ENCODE peak calls at places on chromosomes 6 and 20, in six cellular contexts. S, Q, U, R, A and H are unnamed samples. For H3K27me3, the result is how much of the 10 kb centered on the place peaks cover.

GRCh38 chr6:97917369-97917768 is 634.4 kb upstream of the MMS22L start:
- DNase-seq in S (no peak), Q (no peak), U (no peak), R (no peak), A (no peak), H (no peak)

GRCh38 chr20:9617940-9618339 is 103.5 kb downstream of the LAMP5 start:
- DNase-seq in S (peak), Q (peak), U (no peak), R (no peak), A (no peak), H (peak)

GRCh38 chr20:15916623-15917022 is 656.6 kb downstream of the KIF16B start:
- DNase-seq in S (no peak), Q (no peak), U (no peak), R (no peak), A (no peak), H (no peak)

GRCh38 chr20:9051508-9051907 is 17.4 kb upstream of the PLCB4 start:
- DNase-seq in S (peak), Q (peak), U (no peak), R (no peak), A (no peak), H (peak)

GRCh38 chr6:157974341-157974894 is 7.2 kb upstream of the SYNJ2 start:
- DNase-seq in S (no peak), Q (no peak), U (no peak), R (no peak), A (no peak), H (no peak)

GRCh38 chr6:105432797-105433196 is 29.9 kb upstream of the PREP start:
- DNase-seq in S (peak), Q (peak), U (no peak), R (no peak), A (no peak), H (no peak)

GRCh38 chr6:105489213-105489525 is 86.3 kb upstream of the PREP start:
- DNase-seq in S (no peak), Q (no peak), U (no peak), R (no peak), A (no peak), H (no peak)

GRCh38 chr20:13029687-13030510 is 21.1 kb downstream of the SPTLC3 start:
- DNase-seq in S (peak), Q (peak), U (no peak), R (no peak), A (peak), H (no peak)

GRCh38 chr6:33292996-33293682 is 3.7 kb downstream of the PFDN6 start:
- DNase-seq in S (no peak), Q (no peak), U (no peak), R (no peak), A (no peak), H (no peak)

GRCh38 chr6:125432014-125432413 is 130.2 kb upstream of the HDDC2 start:
- DNase-seq in S (no peak), Q (no peak), U (no peak), R (no peak), A (no peak), H (no peak)

GRCh38 chr6:34145161-34146020 is 496 bp downstream of the GRM4 start:
- DNase-seq in S (peak), Q (no peak), U (peak), R (no peak), A (no peak), H (no peak)

GRCh38 chr6:135280375-135281136 is 99.4 kb downstream of the MYB start:
- DNase-seq in S (no peak), Q (no peak), U (no peak), R (no peak), A (no peak), H (no peak)

GRCh38 chr6:109349419-109349987 is 32.8 kb downstream of the CD164 start:
- DNase-seq in S (peak), Q (no peak), U (peak), R (no peak), A (peak), H (peak)

GRCh38 chr20:1467355-1468116 is 887 bp upstream of the NSFL1C start:
- DNase-seq in S (peak), Q (no peak), U (peak), R (no peak), A (peak), H (peak)

GRCh38 chr6:76555090-76555489 is 482.6 kb upstream of the IMPG1 start:
- DNase-seq in S (no peak), Q (no peak), U (no peak), R (no peak), A (no peak), H (no peak)
- TF ChIP-seq POLR2A in S (no peak), Q (no peak), U (no peak), R (no peak), A (no peak), H (no peak)

GRCh38 chr20:20405619-20406018 is 37.7 kb downstream of the INSM1 start:
- DNase-seq in S (no peak), Q (no peak), U (no peak), R (no peak), A (no peak), H (no peak)
- H3K27me3 ChIP-seq in S (under half), Q (under half), U (under half), R (under half), A (under half), H (under half)

DNA sequence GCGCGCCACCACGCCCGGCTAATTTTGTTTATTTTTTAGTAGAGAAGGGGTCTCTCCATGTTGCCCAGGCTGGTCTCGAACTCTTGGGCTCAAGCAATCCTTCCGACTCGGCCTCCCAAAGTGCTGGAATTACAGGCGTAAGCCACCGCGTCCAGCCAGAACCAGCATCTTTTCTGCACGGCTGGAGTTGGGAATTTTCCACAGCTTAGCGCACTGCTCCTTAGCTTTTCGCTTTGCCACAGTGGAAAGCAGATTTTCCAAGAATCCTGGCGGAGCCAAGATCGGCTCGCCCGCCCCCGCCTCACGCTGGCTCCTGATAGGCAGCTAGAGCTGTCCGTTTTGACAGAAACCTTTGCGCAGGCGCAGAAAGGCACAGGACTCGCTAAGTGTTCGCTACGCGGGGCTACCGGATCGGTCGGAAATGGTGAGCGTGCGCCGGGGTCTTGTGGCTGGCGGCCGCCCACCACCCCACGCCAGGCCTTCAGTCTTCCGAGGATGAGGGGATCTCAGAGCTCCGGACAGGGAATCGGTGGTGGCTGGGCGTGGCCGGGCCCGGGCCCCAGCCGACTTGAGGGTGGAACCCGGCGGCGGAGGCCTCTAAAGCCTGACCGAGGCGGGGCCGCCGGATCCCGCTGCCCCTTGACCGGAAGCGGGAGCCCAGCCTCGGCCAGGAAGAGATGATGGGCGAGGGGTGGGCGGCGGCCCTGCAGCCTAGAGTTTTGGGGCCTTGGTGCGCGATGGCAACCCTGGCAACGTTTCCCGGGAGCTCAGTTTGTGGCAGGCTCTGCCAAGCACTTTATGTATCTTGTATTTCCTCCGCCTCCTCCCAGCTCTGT is at the start of gene DYNLRB1:
- DNase-seq in S (peak), Q (peak), U (peak), R (peak), A (peak), H (peak)
- TF ChIP-seq POLR2A in S (peak), Q (peak), U (peak), R (peak), A (peak), H (peak)

DNA sequence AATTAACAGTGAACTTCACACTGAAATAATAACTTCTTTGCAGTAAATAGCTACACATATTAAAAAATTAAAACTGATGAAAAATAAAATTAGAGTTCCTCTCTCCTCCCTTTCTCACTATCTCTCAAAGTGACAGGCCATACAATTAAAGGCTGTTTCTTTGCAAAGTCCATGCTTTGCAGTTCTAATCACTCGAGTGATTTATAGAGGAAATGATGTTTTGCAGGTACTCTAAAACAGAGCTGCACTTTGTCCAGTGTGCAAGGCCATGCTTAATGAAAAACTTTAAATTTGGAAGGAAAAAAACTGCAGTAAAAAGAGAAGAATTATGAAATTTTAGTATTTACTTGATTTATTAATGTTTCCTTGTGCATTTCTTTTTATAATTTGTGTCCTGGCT is 112.5 kb downstream of the GMDS start:
- DNase-seq in S (no peak), Q (no peak), U (no peak), R (no peak), A (no peak), H (no peak)
- H3K27me3 ChIP-seq in S (under half), Q (under half), U (under half), R (under half), A (under half), H (under half)

DNA sequence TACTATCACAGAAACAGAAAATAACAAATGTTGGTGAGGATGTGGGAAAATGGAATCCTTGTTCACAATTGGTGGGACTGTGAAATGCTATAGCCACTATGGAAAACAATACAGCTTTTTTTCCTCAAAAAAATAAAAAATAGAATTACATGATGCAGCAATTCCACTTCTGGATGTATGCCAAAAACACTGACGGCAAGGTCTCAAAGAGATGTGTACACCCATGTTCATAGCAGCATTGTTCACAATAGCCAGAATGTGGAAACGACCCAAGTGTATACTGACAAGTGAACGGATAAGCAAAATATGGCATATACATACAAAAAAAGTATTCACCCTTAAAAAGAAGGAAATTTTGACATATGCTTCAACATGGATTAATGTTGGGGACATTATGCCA is 213.4 kb downstream of the KHDC1L start:
- DNase-seq in S (no peak), Q (no peak), U (no peak), R (no peak), A (no peak), H (no peak)
- TF ChIP-seq POLR2A in S (no peak), Q (no peak), U (no peak), R (no peak), A (no peak), H (no peak)